ENCODE peak calls at places on chromosomes 7 and 10, in nine cellular contexts. M is heart left ventricle; U is CD8-positive, alpha-beta T cell; B is H1; E is PC-9; O is ovary; R is fibroblast of lung; Z is AG04450; H is hepatocyte. Q is an unnamed sample.

GRCh38 chr10:125857185-125857760 is 23.8 kb downstream of the DHX32 start:
- DNase-seq in M (no peak), U (no peak), B (no peak), E (no peak), O (no peak), R (no peak), Z (no peak), H (no peak), Q (peak; percentile 15)

GRCh38 chr10:24723386-24723787 is 300 bp downstream of the ARHGAP21 start:
- DNase-seq in M (peak; percentile 46), U (no peak), B (no peak), E (no peak), O (peak; percentile 58), R (peak; percentile 42), Z (no peak), H (no peak), Q (no peak)

GRCh38 chr10:110433740-110434139 is 64.0 kb upstream of the DUSP5 start:
- DNase-seq in M (no peak), U (no peak), B (no peak), E (no peak), O (no peak), R (no peak), Z (no peak), H (no peak), Q (no peak)

GRCh38 chr7:13778967-13779366 is 210.5 kb downstream of the ETV1 start:
- DNase-seq in M (no peak), U (no peak), B (no peak), E (peak; percentile 45), O (no peak), R (peak; percentile 69), Z (no peak), H (no peak), Q (no peak)

GRCh38 chr7:121083790-121084251 is 95.3 kb downstream of the CPED1 start:
- DNase-seq in M (no peak), U (no peak), B (no peak), E (no peak), O (no peak), R (peak; percentile 63), Z (no peak), H (no peak), Q (peak; percentile 49)

GRCh38 chr7:127974611-127975010 is 56.6 kb downstream of the LRRC4 start:
- DNase-seq in M (no peak), U (no peak), B (no peak), E (no peak), O (no peak), R (no peak), Z (no peak), H (no peak), Q (no peak)

GRCh38 chr7:20033621-20034200 is 183.5 kb downstream of the MACC1 start:
- DNase-seq in M (no peak), U (no peak), B (no peak), E (no peak), O (no peak), R (peak; percentile 87), Z (peak; percentile 10), H (no peak), Q (peak; percentile 34)

GRCh38 chr10:72954596-72955569 is at the start of gene PLA2G12B:
- DNase-seq in M (no peak), U (no peak), B (no peak), E (no peak), O (no peak), R (no peak), Z (no peak), H (peak; percentile 81), Q (no peak)

GRCh38 chr7:70670288-70670687 is 461.7 kb upstream of the GALNT17 start:
- DNase-seq in M (no peak), U (no peak), B (no peak), E (no peak), O (no peak), R (no peak), Z (no peak), H (no peak), Q (no peak)

DNA sequence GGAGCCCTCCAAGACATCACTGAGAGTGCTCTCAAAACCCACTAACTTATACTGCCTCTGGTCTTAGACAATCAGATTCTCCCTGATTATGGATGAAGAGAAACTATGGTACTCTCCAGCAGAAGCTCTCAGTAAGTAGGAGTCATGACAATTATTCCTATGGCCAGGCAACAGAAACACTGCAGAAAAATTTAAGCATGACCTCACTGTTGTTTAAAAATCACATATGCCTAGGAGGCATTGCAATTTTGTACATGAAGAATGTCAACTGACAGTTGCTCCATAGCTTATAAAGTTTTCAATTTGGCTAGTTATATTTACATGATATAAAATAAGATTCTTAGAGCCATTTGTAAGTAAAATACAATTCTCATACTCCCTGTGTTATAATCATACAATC is 105.9 kb upstream of the LSM8 start:
- DNase-seq in M (no peak), U (no peak), B (no peak), E (no peak), O (no peak), R (no peak), Z (no peak), H (no peak), Q (no peak)
- H3K27ac ChIP-seq in M (no peak overlapping the region), U (no peak overlapping the region), B (no peak overlapping the region), E (no peak overlapping the region), O (no peak overlapping the region), R (no peak overlapping the region), Z (no peak overlapping the region), H (no peak overlapping the region), Q (peak overlapping the region; percentile 95)

GRCh38 chr7:26618898-26619297 is 245.5 kb downstream of the SKAP2 start:
- DNase-seq in M (no peak), U (no peak), B (no peak), E (no peak), O (no peak), R (no peak), Z (no peak), H (no peak), Q (no peak)

GRCh38 chr7:26614503-26614902 is 249.9 kb downstream of the SKAP2 start:
- DNase-seq in M (no peak), U (no peak), B (no peak), E (no peak), O (no peak), R (no peak), Z (no peak), H (no peak), Q (no peak)

GRCh38 chr7:26617066-26617465 is 247.3 kb downstream of the SKAP2 start:
- DNase-seq in M (no peak), U (no peak), B (no peak), E (no peak), O (no peak), R (no peak), Z (no peak), H (no peak), Q (no peak)

GRCh38 chr7:26618458-26618857 is 245.9 kb downstream of the SKAP2 start:
- DNase-seq in M (no peak), U (no peak), B (no peak), E (no peak), O (no peak), R (no peak), Z (no peak), H (no peak), Q (no peak)

DNA sequence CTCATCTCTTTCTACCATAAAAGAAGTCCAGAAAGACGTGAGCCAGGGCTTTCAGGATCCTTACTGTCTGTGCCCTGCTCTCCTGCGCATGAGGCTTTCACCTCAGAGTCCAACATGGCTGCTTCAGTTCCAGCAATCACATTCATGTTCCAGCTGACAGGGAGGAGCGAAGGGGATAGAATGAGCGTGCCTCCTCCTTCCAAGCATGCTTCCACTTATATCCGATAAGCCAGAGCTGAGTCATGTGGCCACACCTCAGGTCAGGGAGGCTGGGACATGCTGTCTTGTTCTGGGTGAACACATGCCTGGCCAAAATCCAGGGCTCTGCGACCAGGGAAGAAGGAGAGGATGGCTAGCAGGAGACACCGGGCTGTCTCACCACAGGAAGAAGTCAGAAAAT is 248.2 kb downstream of the SKAP2 start:
- DNase-seq in M (no peak), U (no peak), B (no peak), E (peak; percentile 12), O (no peak), R (no peak), Z (no peak), H (no peak), Q (peak; percentile 65)
- H3K27me3 ChIP-seq in M (no peaks in the 10 kb centered on the region), U (no peaks in the 10 kb centered on the region), B (no peaks in the 10 kb centered on the region), E (no peaks in the 10 kb centered on the region), O (no peaks in the 10 kb centered on the region), R (no peaks in the 10 kb centered on the region), Z (peaks cover 2% of the 10 kb centered on the region), H (no peaks in the 10 kb centered on the region), Q (no peaks in the 10 kb centered on the region)

GRCh38 chr7:44134943-44135628 is 6.0 kb downstream of the MYL7 start:
- DNase-seq in M (no peak), U (no peak), B (no peak), E (no peak), O (no peak), R (no peak), Z (no peak), H (no peak), Q (no peak)

GRCh38 chr7:44133295-44133694 is 7.8 kb downstream of the MYL7 start:
- DNase-seq in M (no peak), U (no peak), B (no peak), E (no peak), O (no peak), R (no peak), Z (no peak), H (no peak), Q (no peak)

GRCh38 chr7:44128721-44129582 is 5.6 kb upstream of the POLD2 start:
- DNase-seq in M (no peak), U (no peak), B (no peak), E (no peak), O (no peak), R (no peak), Z (no peak), H (no peak), Q (no peak)

GRCh38 chr7:44132039-44132438 is 8.7 kb upstream of the POLD2 start:
- DNase-seq in M (peak; percentile 75), U (no peak), B (no peak), E (no peak), O (no peak), R (no peak), Z (no peak), H (no peak), Q (no peak)

DNA sequence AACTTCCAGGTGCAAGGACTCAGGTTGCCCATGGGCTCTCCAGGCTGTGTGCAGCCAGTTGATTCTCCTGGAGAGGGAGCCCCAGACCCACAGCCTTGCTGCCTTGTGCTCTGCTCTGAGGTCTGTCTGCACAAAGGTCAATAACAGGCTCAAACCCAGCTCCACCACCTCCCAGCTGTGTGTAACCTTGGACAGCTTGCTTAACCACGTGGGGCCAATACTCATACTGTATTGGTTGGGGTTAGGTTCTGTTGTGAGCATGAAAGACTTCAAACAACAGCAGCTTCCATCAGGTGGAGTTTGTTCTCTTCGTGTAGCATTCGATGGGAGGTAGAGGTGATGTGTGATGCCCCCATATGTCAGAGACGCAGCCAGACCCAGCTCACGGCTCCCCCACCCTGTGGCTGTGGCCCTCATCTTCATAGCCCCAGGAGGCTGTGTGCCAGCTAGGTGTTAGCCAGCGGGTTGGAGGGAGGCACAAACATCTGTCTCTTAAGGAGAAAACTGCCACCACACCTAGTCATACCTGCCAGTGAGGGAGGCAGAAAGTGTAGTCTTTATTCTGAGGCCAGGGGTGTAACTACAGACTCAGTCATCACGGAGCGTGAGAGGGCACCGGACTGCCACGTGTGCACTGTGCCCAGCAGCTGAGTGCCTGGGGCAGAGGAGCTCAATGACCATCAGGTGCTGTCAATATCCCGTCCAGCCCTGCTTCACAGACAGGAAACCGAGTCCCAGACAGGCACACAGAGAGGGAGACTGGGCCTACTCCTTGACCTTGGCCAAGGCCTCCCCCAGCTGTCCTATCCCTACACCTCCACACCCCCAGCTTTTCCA is 8.0 kb upstream of the POLD2 start:
- DNase-seq in M (peak; percentile 63), U (no peak), B (no peak), E (peak; percentile 51), O (no peak), R (no peak), Z (no peak), H (peak; percentile 66), Q (no peak)
- TF ChIP-seq CTCF in M (no peak), U (no peak), B (peak; percentile 68), E (peak; percentile 77), O (no peak), R (peak; percentile 45), Z (peak; percentile 44), H (peak; percentile 36), Q (peak; percentile 56)

GRCh38 chr7:45417735-45418134 is 156.4 kb upstream of the ADCY1 start:
- DNase-seq in M (no peak), U (no peak), B (no peak), E (no peak), O (no peak), R (no peak), Z (no peak), H (no peak), Q (no peak)
- H3K27ac ChIP-seq in M (no peak overlapping the region), U (no peak overlapping the region), B (no peak overlapping the region), E (no peak overlapping the region), O (no peak overlapping the region), R (no peak overlapping the region), Z (no peak overlapping the region), H (no peak overlapping the region), Q (no peak overlapping the region)